ENCODE peak calls at places on chromosomes 3 and 15, in seven cellular contexts. One of them, this sample, is unnamed.

GRCh38 chr3:157542711-157543485 is 39.7 kb upstream of the VEPH1 start:
- DNase-seq in adrenal gland: peak; percentile 84
- DNase-seq in stomach: peak; percentile 81
- DNase-seq in tibial nerve: peak; percentile 62
- DNase-seq in heart left ventricle: peak; percentile 79
- DNase-seq in A549: peak; percentile 68
- DNase-seq in body of pancreas: peak; percentile 88
- DNase-seq in this sample: peak; percentile 59

GRCh38 chr3:9898467-9899229 is 4.0 kb upstream of the IL17RE start:
- DNase-seq in adrenal gland: no peak
- DNase-seq in heart left ventricle: no peak
- DNase-seq in stomach: peak; percentile 60
- DNase-seq in A549: no peak
- DNase-seq in body of pancreas: no peak
- DNase-seq in tibial nerve: no peak
- DNase-seq in this sample: no peak

GRCh38 chr3:16249336-16249735 is 15.4 kb downstream of the DPH3 start:
- DNase-seq in tibial nerve: no peak
- DNase-seq in adrenal gland: no peak
- DNase-seq in body of pancreas: no peak
- DNase-seq in heart left ventricle: no peak
- DNase-seq in stomach: no peak
- DNase-seq in A549: peak; percentile 70
- DNase-seq in this sample: no peak

GRCh38 chr3:113274425-113274824 is 63.1 kb downstream of the BOC start:
- DNase-seq in stomach: no peak
- DNase-seq in tibial nerve: no peak
- DNase-seq in heart left ventricle: no peak
- DNase-seq in body of pancreas: peak; percentile 50
- DNase-seq in adrenal gland: no peak
- DNase-seq in A549: no peak
- DNase-seq in this sample: no peak

GRCh38 chr15:78072080-78072892 is 5.2 kb downstream of the TBC1D2B start:
- DNase-seq in tibial nerve: peak; percentile 68
- DNase-seq in adrenal gland: peak; percentile 79
- DNase-seq in heart left ventricle: no peak
- DNase-seq in body of pancreas: no peak
- DNase-seq in A549: no peak
- DNase-seq in stomach: no peak
- DNase-seq in this sample: no peak

GRCh38 chr3:143484851-143485512 is 363.3 kb downstream of the SLC9A9 start:
- DNase-seq in heart left ventricle: no peak
- DNase-seq in adrenal gland: no peak
- DNase-seq in stomach: no peak
- DNase-seq in A549: peak; percentile 13
- DNase-seq in tibial nerve: no peak
- DNase-seq in body of pancreas: no peak
- DNase-seq in this sample: no peak

GRCh38 chr3:134694946-134695543 is 44.2 kb upstream of the KY start:
- DNase-seq in A549: no peak
- DNase-seq in heart left ventricle: no peak
- DNase-seq in adrenal gland: no peak
- DNase-seq in tibial nerve: no peak
- DNase-seq in body of pancreas: no peak
- DNase-seq in stomach: no peak
- DNase-seq in this sample: peak; percentile 27

GRCh38 chr15:48582472-48583235 is 62.9 kb downstream of the FBN1 start:
- DNase-seq in A549: no peak
- DNase-seq in heart left ventricle: no peak
- DNase-seq in body of pancreas: no peak
- DNase-seq in adrenal gland: no peak
- DNase-seq in stomach: no peak
- DNase-seq in tibial nerve: no peak
- DNase-seq in this sample: no peak

GRCh38 chr3:148075829-148076716 is 621.6 kb upstream of the AGTR1 start:
- DNase-seq in heart left ventricle: no peak
- DNase-seq in tibial nerve: no peak
- DNase-seq in A549: peak; percentile 62
- DNase-seq in stomach: no peak
- DNase-seq in body of pancreas: no peak
- DNase-seq in adrenal gland: peak; percentile 26
- DNase-seq in this sample: no peak

GRCh38 chr3:16329036-16329791 is 64.2 kb downstream of the OXNAD1 start:
- DNase-seq in body of pancreas: no peak
- DNase-seq in tibial nerve: no peak
- DNase-seq in stomach: no peak
- DNase-seq in A549: no peak
- DNase-seq in heart left ventricle: no peak
- DNase-seq in adrenal gland: peak; percentile 71
- DNase-seq in this sample: no peak

GRCh38 chr3:53806182-53807116 is 39.8 kb downstream of the CHDH start:
- DNase-seq in tibial nerve: no peak
- DNase-seq in body of pancreas: peak; percentile 72
- DNase-seq in adrenal gland: peak; percentile 80
- DNase-seq in heart left ventricle: no peak
- DNase-seq in stomach: no peak
- DNase-seq in A549: peak; percentile 17
- DNase-seq in this sample: no peak

GRCh38 chr15:36755341-36755740 is 175.9 kb downstream of the CDIN1 start:
- DNase-seq in body of pancreas: no peak
- DNase-seq in tibial nerve: no peak
- DNase-seq in A549: no peak
- DNase-seq in adrenal gland: no peak
- DNase-seq in heart left ventricle: no peak
- DNase-seq in stomach: no peak
- DNase-seq in this sample: no peak

GRCh38 chr3:114644372-114644771 is 350.5 kb downstream of the TIGIT start:
- DNase-seq in heart left ventricle: no peak
- DNase-seq in body of pancreas: no peak
- DNase-seq in adrenal gland: no peak
- DNase-seq in tibial nerve: no peak
- DNase-seq in stomach: no peak
- DNase-seq in A549: no peak
- DNase-seq in this sample: no peak

GRCh38 chr15:72339777-72340177 is 19.8 kb upstream of the CELF6 start:
- DNase-seq in stomach: no peak
- DNase-seq in A549: peak; percentile 89
- DNase-seq in adrenal gland: peak; percentile 47
- DNase-seq in tibial nerve: no peak
- DNase-seq in heart left ventricle: no peak
- DNase-seq in body of pancreas: no peak
- DNase-seq in this sample: no peak

GRCh38 chr3:112228786-112229185 is 65.2 kb downstream of the SLC9C1 start:
- DNase-seq in body of pancreas: no peak
- DNase-seq in adrenal gland: no peak
- DNase-seq in stomach: no peak
- DNase-seq in heart left ventricle: no peak
- DNase-seq in A549: no peak
- DNase-seq in tibial nerve: no peak
- DNase-seq in this sample: no peak

GRCh38 chr3:145902166-145902565 is 258.8 kb downstream of the PLOD2 start:
- DNase-seq in adrenal gland: no peak
- DNase-seq in heart left ventricle: no peak
- DNase-seq in stomach: no peak
- DNase-seq in tibial nerve: no peak
- DNase-seq in A549: no peak
- DNase-seq in body of pancreas: no peak
- DNase-seq in this sample: no peak

GRCh38 chr3:127077068-127077467 is 94.2 kb downstream of the PLXNA1 start:
- DNase-seq in adrenal gland: no peak
- DNase-seq in heart left ventricle: peak; percentile 21
- DNase-seq in tibial nerve: no peak
- DNase-seq in stomach: no peak
- DNase-seq in body of pancreas: no peak
- DNase-seq in A549: no peak
- DNase-seq in this sample: no peak

GRCh38 chr3:24145981-24146822 is 201.1 kb downstream of the NR1D2 start:
- DNase-seq in tibial nerve: no peak
- DNase-seq in heart left ventricle: no peak
- DNase-seq in adrenal gland: no peak
- DNase-seq in A549: peak; percentile 57
- DNase-seq in stomach: no peak
- DNase-seq in body of pancreas: no peak
- DNase-seq in this sample: no peak

GRCh38 chr3:49123687-49124086 is 3.1 kb upstream of the USP19 start:
- DNase-seq in A549: no peak
- DNase-seq in adrenal gland: no peak
- DNase-seq in heart left ventricle: no peak
- DNase-seq in body of pancreas: no peak
- DNase-seq in stomach: no peak
- DNase-seq in tibial nerve: no peak
- DNase-seq in this sample: no peak

GRCh38 chr15:68730491-68731317 is 90.0 kb downstream of the ANP32A start:
- DNase-seq in tibial nerve: peak; percentile 57
- DNase-seq in adrenal gland: peak; percentile 37
- DNase-seq in body of pancreas: peak; percentile 43
- DNase-seq in heart left ventricle: no peak
- DNase-seq in stomach: peak; percentile 49
- DNase-seq in A549: peak; percentile 68
- DNase-seq in this sample: peak; percentile 29

GRCh38 chr3:153960701-153961100 is 160.5 kb upstream of the ARHGEF26 start:
- DNase-seq in stomach: no peak
- DNase-seq in tibial nerve: no peak
- DNase-seq in heart left ventricle: no peak
- DNase-seq in A549: no peak
- DNase-seq in body of pancreas: no peak
- DNase-seq in adrenal gland: no peak
- DNase-seq in this sample: no peak

GRCh38 chr15:81002254-81003022 is 1.7 kb downstream of the TLNRD1 start:
- DNase-seq in A549: peak; percentile 33
- DNase-seq in body of pancreas: peak; percentile 17
- DNase-seq in adrenal gland: no peak
- DNase-seq in heart left ventricle: peak; percentile 68
- DNase-seq in stomach: no peak
- DNase-seq in tibial nerve: no peak
- DNase-seq in this sample: no peak
- H3K27ac ChIP-seq in A549: peak overlapping the region; percentile 98
- H3K27ac ChIP-seq in body of pancreas: peak overlapping the region; percentile 97
- H3K27ac ChIP-seq in adrenal gland: peak overlapping the region; percentile 93
- H3K27ac ChIP-seq in heart left ventricle: peak overlapping the region; percentile 99
- H3K27ac ChIP-seq in stomach: peak overlapping the region; percentile 98
- H3K27ac ChIP-seq in tibial nerve: peak overlapping the region; percentile 95
- H3K27ac ChIP-seq in this sample: peak overlapping the region; percentile 95

GRCh38 chr15:40929730-40930429 is 740 bp downstream of the DLL4 start:
- DNase-seq in body of pancreas: peak; percentile 57
- DNase-seq in adrenal gland: peak; percentile 60
- DNase-seq in heart left ventricle: peak; percentile 81
- DNase-seq in tibial nerve: peak; percentile 14
- DNase-seq in A549: peak; percentile 56
- DNase-seq in stomach: peak; percentile 63
- DNase-seq in this sample: peak; percentile 39

GRCh38 chr15:40930430-40931299 is 1.5 kb downstream of the DLL4 start:
- DNase-seq in A549: peak; percentile 50
- DNase-seq in tibial nerve: no peak
- DNase-seq in body of pancreas: peak; percentile 42
- DNase-seq in heart left ventricle: peak; percentile 80
- DNase-seq in adrenal gland: peak; percentile 61
- DNase-seq in stomach: no peak
- DNase-seq in this sample: no peak

GRCh38 chr15:40928351-40928974 is 677 bp upstream of the DLL4 start:
- DNase-seq in tibial nerve: no peak
- DNase-seq in stomach: no peak
- DNase-seq in heart left ventricle: no peak
- DNase-seq in adrenal gland: no peak
- DNase-seq in A549: no peak
- DNase-seq in body of pancreas: no peak
- DNase-seq in this sample: no peak

GRCh38 chr15:40927497-40928346 is 1.4 kb upstream of the DLL4 start:
- DNase-seq in tibial nerve: no peak
- DNase-seq in adrenal gland: no peak
- DNase-seq in heart left ventricle: no peak
- DNase-seq in body of pancreas: no peak
- DNase-seq in A549: no peak
- DNase-seq in stomach: no peak
- DNase-seq in this sample: no peak

GRCh38 chr15:40928975-40929729 is at the start of gene DLL4:
- DNase-seq in adrenal gland: peak; percentile 59
- DNase-seq in body of pancreas: peak; percentile 64
- DNase-seq in tibial nerve: peak; percentile 12
- DNase-seq in A549: peak; percentile 73
- DNase-seq in stomach: peak; percentile 74
- DNase-seq in heart left ventricle: peak; percentile 82
- DNase-seq in this sample: peak; percentile 55
- TF ChIP-seq POLR2A in adrenal gland: peak; percentile 69
- TF ChIP-seq POLR2A in body of pancreas: peak; percentile 74
- TF ChIP-seq POLR2A in tibial nerve: no peak
- TF ChIP-seq POLR2A in A549: peak; percentile 70
- TF ChIP-seq POLR2A in stomach: peak; percentile 12
- TF ChIP-seq POLR2A in heart left ventricle: no peak
- TF ChIP-seq POLR2A in this sample: no peak

GRCh38 chr3:195909294-195909644 is 918 bp upstream of the TNK2 start:
- DNase-seq in A549: no peak
- DNase-seq in tibial nerve: no peak
- DNase-seq in adrenal gland: no peak
- DNase-seq in heart left ventricle: no peak
- DNase-seq in stomach: no peak
- DNase-seq in body of pancreas: no peak
- DNase-seq in this sample: no peak

GRCh38 chr3:195909645-195910498 is 1.5 kb upstream of the TNK2 start:
- DNase-seq in adrenal gland: peak; percentile 80
- DNase-seq in stomach: peak; percentile 92
- DNase-seq in heart left ventricle: peak; percentile 94
- DNase-seq in tibial nerve: peak; percentile 69
- DNase-seq in body of pancreas: peak; percentile 89
- DNase-seq in A549: peak; percentile 66
- DNase-seq in this sample: peak; percentile 88

GRCh38 chr3:195907730-195908438 is 467 bp downstream of the TNK2 start:
- DNase-seq in stomach: peak; percentile 51
- DNase-seq in tibial nerve: no peak
- DNase-seq in body of pancreas: peak; percentile 56
- DNase-seq in A549: peak; percentile 32
- DNase-seq in adrenal gland: peak; percentile 71
- DNase-seq in heart left ventricle: no peak
- DNase-seq in this sample: peak; percentile 77

GRCh38 chr3:195906865-195907729 is 1.3 kb downstream of the TNK2 start:
- DNase-seq in body of pancreas: peak; percentile 49
- DNase-seq in adrenal gland: no peak
- DNase-seq in heart left ventricle: no peak
- DNase-seq in stomach: peak; percentile 62
- DNase-seq in A549: no peak
- DNase-seq in tibial nerve: no peak
- DNase-seq in this sample: peak; percentile 88

GRCh38 chr3:195908439-195909293 is at the start of gene TNK2:
- DNase-seq in A549: no peak
- DNase-seq in stomach: peak; percentile 47
- DNase-seq in adrenal gland: peak; percentile 39
- DNase-seq in body of pancreas: no peak
- DNase-seq in tibial nerve: no peak
- DNase-seq in heart left ventricle: no peak
- DNase-seq in this sample: no peak
- H3K27ac ChIP-seq in A549: peak within 1 kb of the TSS; percentile 97
- H3K27ac ChIP-seq in stomach: peak within 1 kb of the TSS; percentile 82
- H3K27ac ChIP-seq in adrenal gland: no peak within 1 kb of the TSS
- H3K27ac ChIP-seq in body of pancreas: peak within 1 kb of the TSS; percentile 30
- H3K27ac ChIP-seq in tibial nerve: peak within 1 kb of the TSS; percentile 70
- H3K27ac ChIP-seq in heart left ventricle: peak within 1 kb of the TSS; percentile 49
- H3K27ac ChIP-seq in this sample: peak within 1 kb of the TSS; percentile 83

GRCh38 chr15:90862964-90863721 is 5.2 kb upstream of the FURIN start:
- DNase-seq in tibial nerve: no peak
- DNase-seq in heart left ventricle: no peak
- DNase-seq in A549: peak; percentile 62
- DNase-seq in adrenal gland: no peak
- DNase-seq in stomach: no peak
- DNase-seq in body of pancreas: peak; percentile 55
- DNase-seq in this sample: no peak
- TF ChIP-seq POLR2A in tibial nerve: no peak
- TF ChIP-seq POLR2A in heart left ventricle: no peak
- TF ChIP-seq POLR2A in A549: no peak
- TF ChIP-seq POLR2A in adrenal gland: no peak
- TF ChIP-seq POLR2A in stomach: no peak
- TF ChIP-seq POLR2A in body of pancreas: no peak
- TF ChIP-seq POLR2A in this sample: no peak

This sample was measured in prostate gland.